ENCODE peak calls at places on chromosomes 6 and 20, in four cellular contexts. I is esophagus squamous epithelium, G is right atrium auricular region, B is stomach. T is an unnamed sample.

GRCh38 chr6:162942860-162943259 is 215.1 kb downstream of the PACRG start:
- DNase-seq in I (no peak), G (no peak), B (no peak), T (no peak)

GRCh38 chr6:130778946-130779657 is 48.1 kb upstream of the SMLR1 start:
- DNase-seq in I (no peak), G (no peak), B (no peak), T (no peak)

GRCh38 chr6:105889902-105890301 is 196.2 kb upstream of the PRDM1 start:
- DNase-seq in I (no peak), G (no peak), B (no peak), T (no peak)

GRCh38 chr6:129717287-129717686 is 7.3 kb upstream of the ARHGAP18 start:
- DNase-seq in I (no peak), G (no peak), B (no peak), T (no peak)

GRCh38 chr6:84639396-84639795 is 125.0 kb downstream of the TBX18 start:
- DNase-seq in I (no peak), G (no peak), B (no peak), T (no peak)

GRCh38 chr6:2839195-2839981 is 2.3 kb downstream of the SERPINB1 start:
- DNase-seq in I (no peak), G (no peak), B (peak; percentile 48), T (no peak)

GRCh38 chr6:158042245-158042798 is 60.7 kb downstream of the SYNJ2 start:
- DNase-seq in I (no peak), G (peak; percentile 88), B (peak; percentile 79), T (no peak)

GRCh38 chr6:148288566-148288965 is 54.1 kb upstream of the SASH1 start:
- DNase-seq in I (no peak), G (no peak), B (no peak), T (no peak)

GRCh38 chr6:35973670-35974222 is 50.7 kb downstream of the SLC26A8 start:
- DNase-seq in I (no peak), G (no peak), B (peak; percentile 31), T (no peak)

GRCh38 chr6:156174026-156174880 is 602.9 kb upstream of the ARID1B start:
- DNase-seq in I (no peak), G (no peak), B (no peak), T (no peak)

GRCh38 chr6:27296106-27296783 is 15.8 kb downstream of the POM121L2 start:
- DNase-seq in I (no peak), G (no peak), B (no peak), T (no peak)

GRCh38 chr6:26198626-26199056 is 111.4 kb downstream of the HFE start:
- DNase-seq in I (no peak), G (no peak), B (no peak), T (no peak)

GRCh38 chr20:63372971-63373885 is 12.1 kb upstream of the CHRNA4 start:
- DNase-seq in I (no peak), G (no peak), B (no peak), T (no peak)

GRCh38 chr6:39983193-39983592 is 48.9 kb upstream of the MOCS1 start:
- DNase-seq in I (no peak), G (no peak), B (no peak), T (no peak)

GRCh38 chr6:39979461-39980328 is 45.4 kb upstream of the MOCS1 start:
- DNase-seq in I (no peak), G (no peak), B (no peak), T (no peak)

GRCh38 chr6:39978240-39978639 is 44.0 kb upstream of the MOCS1 start:
- DNase-seq in I (no peak), G (no peak), B (no peak), T (no peak)

GRCh38 chr6:39982720-39983119 is 48.5 kb upstream of the MOCS1 start:
- DNase-seq in I (no peak), G (no peak), B (no peak), T (no peak)

GRCh38 chr6:39980839-39981580 is 46.7 kb upstream of the MOCS1 start:
- DNase-seq in I (no peak), G (no peak), B (no peak), T (no peak)
- TF ChIP-seq CTCF in I (peak; percentile 53), G (peak; percentile 55), B (no peak), T (no peak)

DNA sequence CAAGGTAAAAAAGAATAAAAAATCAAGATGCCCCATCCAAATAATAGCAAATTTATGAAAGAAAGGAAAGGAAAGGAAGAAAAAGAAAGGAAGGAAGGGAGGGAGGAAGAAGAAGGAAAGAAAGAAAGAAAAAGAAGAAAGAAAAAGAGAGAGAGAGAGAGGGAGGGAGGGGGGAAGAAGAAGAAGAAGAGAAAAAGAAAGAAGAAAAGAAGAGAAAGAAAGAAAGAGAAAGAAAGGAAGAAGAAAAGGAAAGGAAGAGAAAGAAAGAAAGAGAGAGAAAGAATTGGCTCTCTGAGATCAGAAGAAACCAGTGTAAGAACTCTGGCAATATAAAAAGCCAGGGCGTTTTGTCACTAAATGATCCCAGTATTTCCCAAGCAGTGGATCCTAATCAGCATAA is 401.7 kb downstream of the EPHA7 start:
- DNase-seq in I (no peak), G (no peak), B (no peak), T (no peak)
- TF ChIP-seq CTCF in I (no peak), G (no peak), B (no peak), T (no peak)

GRCh38 chr6:31574106-31575061 is 981 bp upstream of the TNF start:
- DNase-seq in I (no peak), G (no peak), B (no peak), T (no peak)
- TF ChIP-seq CTCF in I (no peak), G (no peak), B (no peak), T (no peak)

GRCh38 chr20:12203981-12204380 is 286.3 kb downstream of the BTBD3 start:
- DNase-seq in I (no peak), G (no peak), B (no peak), T (no peak)

GRCh38 chr20:12210591-12210990 is 292.9 kb downstream of the BTBD3 start:
- DNase-seq in I (no peak), G (no peak), B (no peak), T (no peak)

GRCh38 chr20:12203399-12203798 is 285.7 kb downstream of the BTBD3 start:
- DNase-seq in I (no peak), G (no peak), B (no peak), T (no peak)

GRCh38 chr20:12207875-12208274 is 290.2 kb downstream of the BTBD3 start:
- DNase-seq in I (no peak), G (no peak), B (peak; percentile 26), T (no peak)
- TF ChIP-seq CTCF in I (peak; percentile 35), G (peak; percentile 64), B (no peak), T (no peak)

DNA sequence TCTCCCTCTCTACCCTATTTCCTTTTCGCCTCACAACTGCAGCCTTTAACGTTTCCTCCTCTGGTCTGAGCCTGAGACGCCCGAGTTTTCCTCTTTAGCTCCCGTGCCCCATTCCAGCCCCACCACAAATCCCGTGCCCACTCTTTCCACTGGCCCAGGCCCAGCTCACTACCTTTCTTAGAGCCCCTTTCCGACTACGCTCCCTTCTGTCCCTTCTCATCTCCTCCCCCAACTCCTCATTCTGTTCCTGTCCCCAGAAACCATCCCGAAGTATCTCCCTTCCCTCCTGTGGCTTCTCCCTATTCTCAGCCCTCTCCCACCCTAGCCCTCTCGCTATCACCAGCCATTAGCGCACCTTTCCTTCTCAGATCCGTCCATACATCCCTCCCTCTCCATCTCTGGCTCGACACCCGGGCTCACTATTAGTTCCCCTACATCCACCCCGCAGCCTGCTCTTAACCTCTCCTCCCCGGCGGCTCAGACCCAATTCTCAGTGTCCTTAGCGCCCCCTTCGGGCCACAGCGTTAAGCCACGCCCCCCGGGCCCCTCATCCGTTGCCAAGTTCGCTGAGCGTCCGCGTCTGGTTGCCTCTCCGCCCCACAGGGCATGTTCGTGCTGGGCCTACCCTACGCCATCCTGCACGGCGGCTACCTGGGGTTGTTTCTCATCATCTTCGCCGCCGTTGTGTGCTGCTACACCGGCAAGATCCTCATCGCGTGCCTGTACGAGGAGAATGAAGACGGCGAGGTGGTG is 2.7 kb downstream of the SLC32A1 start:
- DNase-seq in I (no peak), G (no peak), B (no peak), T (no peak)
- TF ChIP-seq CTCF in I (no peak), G (peak; percentile 43), B (no peak), T (no peak)

T was measured in omental fat pad.